ENCODE peak calls at places on chromosomes 12 and 14, in eight cellular contexts. One of them, this sample, is unnamed. For H3K36me3, the result is how much of the 10 kb centered on the place peaks cover.

GRCh38 chr14:34682787-34683321 is 31.5 kb downstream of the CFL2 start:
- DNase-seq in IMR-90: no peak
- DNase-seq in brain microvascular endothelial cell: peak
- DNase-seq in mucosa of descending colon: no peak
- DNase-seq in cardiac muscle cell: no peak
- DNase-seq in GM23338: no peak
- DNase-seq in thoracic aorta: no peak
- DNase-seq in CD8-positive, alpha-beta T cell: no peak
- DNase-seq in this sample: no peak

GRCh38 chr12:108367436-108367835 is 28.3 kb upstream of the CMKLR1 start:
- DNase-seq in IMR-90: no peak
- DNase-seq in brain microvascular endothelial cell: no peak
- DNase-seq in mucosa of descending colon: no peak
- DNase-seq in cardiac muscle cell: no peak
- DNase-seq in GM23338: no peak
- DNase-seq in thoracic aorta: no peak
- DNase-seq in CD8-positive, alpha-beta T cell: no peak
- DNase-seq in this sample: no peak

GRCh38 chr14:52052289-52052943 is 16.4 kb downstream of the NID2 start:
- DNase-seq in IMR-90: peak
- DNase-seq in brain microvascular endothelial cell: peak
- DNase-seq in mucosa of descending colon: no peak
- DNase-seq in cardiac muscle cell: no peak
- DNase-seq in GM23338: no peak
- DNase-seq in thoracic aorta: no peak
- DNase-seq in CD8-positive, alpha-beta T cell: no peak
- DNase-seq in this sample: peak

GRCh38 chr14:77498120-77498979 is at the start of gene ISM2:
- DNase-seq in IMR-90: peak
- DNase-seq in brain microvascular endothelial cell: peak
- DNase-seq in mucosa of descending colon: no peak
- DNase-seq in cardiac muscle cell: peak
- DNase-seq in GM23338: peak
- DNase-seq in thoracic aorta: no peak
- DNase-seq in CD8-positive, alpha-beta T cell: peak
- DNase-seq in this sample: no peak

GRCh38 chr12:67415473-67415872 is 146.3 kb downstream of the CAND1 start:
- DNase-seq in IMR-90: peak
- DNase-seq in brain microvascular endothelial cell: peak
- DNase-seq in mucosa of descending colon: no peak
- DNase-seq in cardiac muscle cell: peak
- DNase-seq in GM23338: peak
- DNase-seq in thoracic aorta: no peak
- DNase-seq in CD8-positive, alpha-beta T cell: no peak
- DNase-seq in this sample: no peak

GRCh38 chr14:21258889-21259787 is 10.1 kb downstream of the HNRNPC start:
- DNase-seq in IMR-90: no peak
- DNase-seq in brain microvascular endothelial cell: no peak
- DNase-seq in mucosa of descending colon: no peak
- DNase-seq in cardiac muscle cell: no peak
- DNase-seq in GM23338: no peak
- DNase-seq in thoracic aorta: no peak
- DNase-seq in CD8-positive, alpha-beta T cell: no peak
- DNase-seq in this sample: no peak

GRCh38 chr12:23333938-23334337 is 615.5 kb downstream of the SOX5 start:
- DNase-seq in IMR-90: no peak
- DNase-seq in brain microvascular endothelial cell: no peak
- DNase-seq in mucosa of descending colon: no peak
- DNase-seq in cardiac muscle cell: no peak
- DNase-seq in GM23338: no peak
- DNase-seq in thoracic aorta: no peak
- DNase-seq in CD8-positive, alpha-beta T cell: no peak
- DNase-seq in this sample: no peak

GRCh38 chr12:8948711-8949524 is 527 bp downstream of the M6PR start:
- DNase-seq in IMR-90: peak
- DNase-seq in brain microvascular endothelial cell: peak
- DNase-seq in mucosa of descending colon: no peak
- DNase-seq in cardiac muscle cell: peak
- DNase-seq in GM23338: peak
- DNase-seq in thoracic aorta: no peak
- DNase-seq in CD8-positive, alpha-beta T cell: no peak
- DNase-seq in this sample: peak

GRCh38 chr14:49420201-49420600 is 166.0 kb downstream of the RPS29 start:
- DNase-seq in IMR-90: no peak
- DNase-seq in brain microvascular endothelial cell: no peak
- DNase-seq in mucosa of descending colon: no peak
- DNase-seq in cardiac muscle cell: no peak
- DNase-seq in GM23338: no peak
- DNase-seq in thoracic aorta: no peak
- DNase-seq in CD8-positive, alpha-beta T cell: no peak
- DNase-seq in this sample: no peak

GRCh38 chr14:104885031-104885972 is 20.2 kb downstream of the CEP170B start:
- DNase-seq in IMR-90: no peak
- DNase-seq in brain microvascular endothelial cell: no peak
- DNase-seq in mucosa of descending colon: peak
- DNase-seq in cardiac muscle cell: no peak
- DNase-seq in GM23338: no peak
- DNase-seq in thoracic aorta: no peak
- DNase-seq in CD8-positive, alpha-beta T cell: no peak
- DNase-seq in this sample: no peak

GRCh38 chr14:106872619-106873446 is 1346.5 kb downstream of the TMEM121 start:
- DNase-seq in IMR-90: no peak
- DNase-seq in brain microvascular endothelial cell: peak
- DNase-seq in mucosa of descending colon: peak
- DNase-seq in cardiac muscle cell: no peak
- DNase-seq in GM23338: peak
- DNase-seq in thoracic aorta: no peak
- DNase-seq in CD8-positive, alpha-beta T cell: peak
- DNase-seq in this sample: no peak

GRCh38 chr14:66009104-66009503 is 477.1 kb upstream of the CCDC196 start:
- DNase-seq in IMR-90: peak
- DNase-seq in brain microvascular endothelial cell: peak
- DNase-seq in mucosa of descending colon: no peak
- DNase-seq in cardiac muscle cell: no peak
- DNase-seq in GM23338: peak
- DNase-seq in thoracic aorta: no peak
- DNase-seq in CD8-positive, alpha-beta T cell: no peak
- DNase-seq in this sample: no peak

DNA sequence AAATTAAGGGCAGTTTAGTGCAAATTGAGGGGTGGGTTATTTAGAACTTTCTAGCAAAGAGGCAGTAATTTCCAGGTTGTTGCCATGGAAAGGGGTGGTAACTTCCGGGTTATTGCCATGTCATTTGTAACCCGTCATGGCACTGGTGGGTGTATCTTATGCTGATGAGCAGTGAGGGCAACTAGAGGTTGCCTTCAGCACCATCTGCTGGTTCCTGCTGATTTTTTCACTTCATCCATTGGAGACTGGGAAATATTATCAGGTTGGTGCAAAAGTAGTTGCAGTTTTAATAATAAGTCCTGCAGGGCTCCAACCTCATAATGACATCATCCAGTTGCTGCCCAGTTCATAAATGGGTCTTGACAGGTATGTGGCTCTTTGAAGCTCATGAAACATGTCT is 24.4 kb upstream of the SERPINA4 start:
- DNase-seq in IMR-90: no peak
- DNase-seq in brain microvascular endothelial cell: peak
- DNase-seq in mucosa of descending colon: no peak
- DNase-seq in cardiac muscle cell: no peak
- DNase-seq in GM23338: peak
- DNase-seq in thoracic aorta: no peak
- DNase-seq in CD8-positive, alpha-beta T cell: no peak
- DNase-seq in this sample: no peak
- TF ChIP-seq CTCF in IMR-90: no peak
- TF ChIP-seq CTCF in brain microvascular endothelial cell: peak
- TF ChIP-seq CTCF in mucosa of descending colon: no peak
- TF ChIP-seq CTCF in cardiac muscle cell: no peak
- TF ChIP-seq CTCF in GM23338: peak
- TF ChIP-seq CTCF in thoracic aorta: no peak
- TF ChIP-seq CTCF in CD8-positive, alpha-beta T cell: no peak
- TF ChIP-seq CTCF in this sample: no peak

GRCh38 chr14:22551597-22551982 is 37.4 kb downstream of the DAD1 start:
- DNase-seq in IMR-90: no peak
- DNase-seq in brain microvascular endothelial cell: no peak
- DNase-seq in mucosa of descending colon: no peak
- DNase-seq in cardiac muscle cell: no peak
- DNase-seq in GM23338: no peak
- DNase-seq in thoracic aorta: no peak
- DNase-seq in CD8-positive, alpha-beta T cell: no peak
- DNase-seq in this sample: no peak
- H3K4me3 ChIP-seq in IMR-90: no peak
- H3K4me3 ChIP-seq in brain microvascular endothelial cell: no peak
- H3K4me3 ChIP-seq in mucosa of descending colon: no peak
- H3K4me3 ChIP-seq in cardiac muscle cell: no peak
- H3K4me3 ChIP-seq in GM23338: no peak
- H3K4me3 ChIP-seq in thoracic aorta: no peak
- H3K4me3 ChIP-seq in CD8-positive, alpha-beta T cell: peak
- H3K4me3 ChIP-seq in this sample: no peak

DNA sequence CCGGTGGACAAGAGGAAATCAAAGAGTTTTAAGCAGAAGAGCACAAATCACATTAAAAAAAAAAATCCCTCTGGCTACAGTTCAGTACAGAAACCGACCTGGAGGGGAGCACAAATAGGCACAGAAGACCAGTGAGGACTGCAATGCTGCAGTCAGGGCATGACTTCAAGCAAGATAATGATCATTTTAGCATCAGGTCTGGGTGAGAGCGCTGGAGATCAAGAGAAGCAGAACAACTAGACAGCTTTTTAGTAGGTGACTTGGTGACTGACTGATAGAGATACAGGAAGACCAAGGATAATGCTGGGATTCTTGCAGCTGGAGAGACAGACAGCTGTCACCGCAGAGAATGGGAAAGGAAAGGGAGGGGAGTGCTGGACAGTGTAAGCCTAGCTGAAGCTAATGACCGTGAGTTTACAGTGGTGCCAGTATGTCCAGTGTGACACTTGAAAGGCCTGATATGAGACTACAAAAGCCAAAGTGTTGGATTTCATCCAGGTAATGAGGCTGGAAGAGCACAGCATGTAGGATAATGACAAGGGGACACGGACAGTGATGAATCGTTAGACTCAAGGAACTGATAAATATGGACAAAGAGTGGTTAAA is 5.6 kb downstream of the NFYB start:
- DNase-seq in IMR-90: no peak
- DNase-seq in brain microvascular endothelial cell: no peak
- DNase-seq in mucosa of descending colon: no peak
- DNase-seq in cardiac muscle cell: peak
- DNase-seq in GM23338: no peak
- DNase-seq in thoracic aorta: no peak
- DNase-seq in CD8-positive, alpha-beta T cell: no peak
- DNase-seq in this sample: no peak
- H3K36me3 ChIP-seq in IMR-90: under half
- H3K36me3 ChIP-seq in brain microvascular endothelial cell: under half
- H3K36me3 ChIP-seq in mucosa of descending colon: under half
- H3K36me3 ChIP-seq in cardiac muscle cell: under half
- H3K36me3 ChIP-seq in GM23338: under half
- H3K36me3 ChIP-seq in thoracic aorta: under half
- H3K36me3 ChIP-seq in CD8-positive, alpha-beta T cell: under half
- H3K36me3 ChIP-seq in this sample: under half

DNA sequence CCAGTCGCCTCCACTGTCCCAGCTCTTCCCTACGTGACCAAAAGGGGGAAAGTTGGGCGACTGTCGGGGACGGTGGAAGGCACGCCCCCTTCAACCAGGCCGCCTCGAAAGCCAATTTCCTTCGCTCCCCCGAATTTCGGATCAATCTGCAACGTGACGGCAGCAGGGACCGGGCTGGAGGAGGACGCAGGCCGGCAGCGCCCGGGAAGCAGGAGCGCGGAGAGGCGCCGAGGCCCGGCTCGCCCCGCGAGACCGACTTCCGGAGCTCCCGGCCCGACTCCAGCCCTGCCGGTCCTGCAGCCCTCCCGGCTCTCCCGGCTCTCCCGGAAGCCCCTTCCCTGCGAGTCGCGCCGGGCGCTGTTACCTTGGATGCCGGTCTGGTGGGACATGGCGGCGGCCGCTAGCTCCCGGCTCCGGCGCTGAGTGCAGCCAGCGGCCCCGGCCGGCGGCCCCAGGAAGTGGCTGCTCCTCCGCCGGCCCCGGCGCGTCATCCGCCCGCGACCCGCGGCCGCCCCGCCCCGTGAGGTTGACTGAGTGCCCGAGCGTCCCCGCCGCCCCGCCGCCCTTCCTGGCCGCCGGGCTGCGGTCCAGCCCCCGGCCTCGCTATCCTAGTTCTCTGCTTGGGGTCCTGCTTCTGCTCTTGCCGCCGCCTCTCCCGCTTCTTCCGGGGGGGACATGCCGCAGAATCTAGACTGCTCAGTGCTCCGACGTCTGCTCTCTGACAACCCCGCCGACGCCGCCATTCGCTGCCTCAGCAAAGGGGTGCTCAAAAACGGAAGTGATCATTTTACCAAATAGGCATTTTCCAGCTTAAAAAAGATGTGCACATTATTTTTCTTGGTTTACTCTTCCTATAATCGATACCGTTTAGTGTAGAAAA is at the start of gene TWF1:
- DNase-seq in IMR-90: peak
- DNase-seq in brain microvascular endothelial cell: peak
- DNase-seq in mucosa of descending colon: peak
- DNase-seq in cardiac muscle cell: peak
- DNase-seq in GM23338: peak
- DNase-seq in thoracic aorta: peak
- DNase-seq in CD8-positive, alpha-beta T cell: peak
- DNase-seq in this sample: no peak
- TF ChIP-seq CTCF in IMR-90: peak
- TF ChIP-seq CTCF in brain microvascular endothelial cell: peak
- TF ChIP-seq CTCF in mucosa of descending colon: no peak
- TF ChIP-seq CTCF in cardiac muscle cell: peak
- TF ChIP-seq CTCF in GM23338: no peak
- TF ChIP-seq CTCF in thoracic aorta: peak
- TF ChIP-seq CTCF in CD8-positive, alpha-beta T cell: no peak
- TF ChIP-seq CTCF in this sample: peak

GRCh38 chr14:32571995-32572866 is 243.1 kb downstream of the AKAP6 start:
- DNase-seq in IMR-90: no peak
- DNase-seq in brain microvascular endothelial cell: no peak
- DNase-seq in mucosa of descending colon: no peak
- DNase-seq in cardiac muscle cell: no peak
- DNase-seq in GM23338: no peak
- DNase-seq in thoracic aorta: no peak
- DNase-seq in CD8-positive, alpha-beta T cell: no peak
- DNase-seq in this sample: no peak
- H3K4me3 ChIP-seq in IMR-90: no peak
- H3K4me3 ChIP-seq in brain microvascular endothelial cell: no peak
- H3K4me3 ChIP-seq in mucosa of descending colon: no peak
- H3K4me3 ChIP-seq in cardiac muscle cell: no peak
- H3K4me3 ChIP-seq in GM23338: no peak
- H3K4me3 ChIP-seq in thoracic aorta: no peak
- H3K4me3 ChIP-seq in CD8-positive, alpha-beta T cell: no peak
- H3K4me3 ChIP-seq in this sample: no peak

This sample was measured in BJ.